ENCODE peak calls at places on chromosomes 4 and X, in five cellular contexts. H, N, Q, O and L are unnamed samples.

GRCh38 chr4:144894525-144894924 is 203.5 kb downstream of the ANAPC10 start:
- DNase-seq in H (no peak), N (no peak), Q (peak; percentile 79), O (no peak), L (peak; percentile 1)

GRCh38 chrX:15737957-15738685 is at the start of gene CA5B:
- DNase-seq in H (peak; percentile 99), N (peak; percentile 94), Q (peak; percentile 81), O (peak; percentile 70), L (no peak)

GRCh38 chr4:182486895-182487294 is 243.7 kb downstream of the TENM3 start:
- DNase-seq in H (no peak), N (no peak), Q (no peak), O (no peak), L (no peak)

GRCh38 chr4:169185133-169185956 is 85.4 kb downstream of the SH3RF1 start:
- DNase-seq in H (no peak), N (no peak), Q (no peak), O (no peak), L (no peak)

GRCh38 chrX:23478056-23478455 is 143.4 kb downstream of the PTCHD1 start:
- DNase-seq in H (no peak), N (no peak), Q (no peak), O (no peak), L (no peak)

GRCh38 chr4:151687021-151687640 is 73.7 kb downstream of the GATB start:
- DNase-seq in H (no peak), N (no peak), Q (peak; percentile 23), O (no peak), L (no peak)

GRCh38 chrX:135345328-135345645 is 36.0 kb downstream of the ETDC start:
- DNase-seq in H (no peak), N (peak; percentile 48), Q (peak; percentile 67), O (no peak), L (no peak)

GRCh38 chrX:105150036-105150435 is 70.5 kb downstream of the TEX13A start:
- DNase-seq in H (no peak), N (no peak), Q (no peak), O (no peak), L (no peak)

GRCh38 chr4:61149278-61149677 is 50.8 kb upstream of the ADGRL3 start:
- DNase-seq in H (no peak), N (no peak), Q (no peak), O (no peak), L (no peak)

GRCh38 chr4:1379351-1379781 is 26.9 kb downstream of the NKX1-1 start:
- DNase-seq in H (peak; percentile 93), N (peak; percentile 5), Q (no peak), O (no peak), L (no peak)

GRCh38 chr4:96598465-96598864 is 758.6 kb downstream of the PDHA2 start:
- DNase-seq in H (peak; percentile 58), N (peak; percentile 13), Q (no peak), O (no peak), L (no peak)

GRCh38 chr4:53563824-53564223 is 27.5 kb downstream of the LNX1 start:
- DNase-seq in H (no peak), N (no peak), Q (peak; percentile 32), O (no peak), L (peak; percentile 83)

GRCh38 chrX:16476009-16476408 is 173.9 kb upstream of the S100G start:
- DNase-seq in H (no peak), N (no peak), Q (no peak), O (no peak), L (no peak)

GRCh38 chr4:148540622-148541326 is 98.6 kb upstream of the NR3C2 start:
- DNase-seq in H (no peak), N (peak; percentile 19), Q (no peak), O (no peak), L (no peak)

GRCh38 chrX:20729421-20729820 is 462.7 kb upstream of the RPS6KA3 start:
- DNase-seq in H (no peak), N (no peak), Q (peak; percentile 16), O (no peak), L (no peak)

GRCh38 chrX:22135994-22136684 is 104.0 kb downstream of the PHEX start:
- DNase-seq in H (no peak), N (no peak), Q (peak; percentile 83), O (no peak), L (no peak)

GRCh38 chr4:148649669-148650331 is 207.6 kb upstream of the NR3C2 start:
- DNase-seq in H (no peak), N (no peak), Q (peak; percentile 1), O (no peak), L (no peak)

GRCh38 chrX:120305531-120306145 is 5.6 kb downstream of the TMEM255A start:
- DNase-seq in H (no peak), N (no peak), Q (no peak), O (no peak), L (no peak)

GRCh38 chr4:73836373-73837269 is at the start of gene CXCL6:
- DNase-seq in H (peak; percentile 63), N (peak; percentile 41), Q (no peak), O (no peak), L (no peak)

GRCh38 chrX:45083314-45083713 is 117.4 kb downstream of the DIPK2B start:
- DNase-seq in H (no peak), N (no peak), Q (no peak), O (no peak), L (no peak)

GRCh38 chr4:140851032-140851636 is 94.9 kb upstream of the TBC1D9 start:
- DNase-seq in H (no peak), N (no peak), Q (peak; percentile 80), O (no peak), L (no peak)

GRCh38 chr4:110681381-110681780 is 58.5 kb upstream of the PITX2 start:
- DNase-seq in H (no peak), N (no peak), Q (peak; percentile 14), O (no peak), L (no peak)

GRCh38 chr4:133800966-133801365 is 400.6 kb downstream of the PABPC4L start:
- DNase-seq in H (no peak), N (no peak), Q (no peak), O (no peak), L (no peak)

GRCh38 chr4:186069734-186070133 is 778 bp downstream of the TLR3 start:
- DNase-seq in H (no peak), N (no peak), Q (no peak), O (no peak), L (no peak)

GRCh38 chr4:186072516-186072915 is 3.6 kb downstream of the TLR3 start:
- DNase-seq in H (no peak), N (no peak), Q (no peak), O (no peak), L (no peak)

GRCh38 chr4:186074189-186074588 is 5.2 kb downstream of the TLR3 start:
- DNase-seq in H (no peak), N (no peak), Q (no peak), O (peak; percentile 33), L (no peak)

GRCh38 chr4:186067757-186068385 is 1.1 kb upstream of the TLR3 start:
- DNase-seq in H (no peak), N (peak; percentile 27), Q (peak; percentile 63), O (peak; percentile 67), L (no peak)

GRCh38 chr4:186068581-186069402 is at the start of gene TLR3:
- DNase-seq in H (no peak), N (no peak), Q (peak; percentile 45), O (no peak), L (no peak)
- TF ChIP-seq CTCF in H (no peak), N (no peak), Q (no peak), O (no peak), L (no peak)

DNA sequence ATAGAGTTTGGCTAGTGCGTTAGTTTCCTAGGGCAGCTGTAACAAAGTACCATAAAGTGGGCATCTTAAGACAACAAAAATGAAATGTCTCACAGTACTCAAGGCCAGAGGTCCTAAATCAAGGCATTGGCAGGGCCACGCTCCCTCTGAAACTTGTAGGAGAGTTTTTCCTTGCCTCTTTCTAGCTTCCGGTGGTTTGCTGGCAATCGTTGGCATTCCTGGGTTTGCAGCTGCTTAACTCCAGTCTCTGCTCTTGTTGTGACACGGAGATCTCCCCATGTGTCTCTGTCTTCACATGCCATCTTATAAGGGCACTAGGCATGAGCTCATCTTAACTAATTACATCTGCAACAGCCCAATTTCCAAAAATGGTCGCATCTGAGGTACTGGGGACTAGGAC is 362.0 kb upstream of the BOD1L1 start:
- DNase-seq in H (no peak), N (no peak), Q (no peak), O (no peak), L (no peak)
- H3K4me3 ChIP-seq in H (no peak overlapping the region), N (no peak overlapping the region), Q (peak overlapping the region; percentile 3), O (no peak overlapping the region), L (no peak overlapping the region)

DNA sequence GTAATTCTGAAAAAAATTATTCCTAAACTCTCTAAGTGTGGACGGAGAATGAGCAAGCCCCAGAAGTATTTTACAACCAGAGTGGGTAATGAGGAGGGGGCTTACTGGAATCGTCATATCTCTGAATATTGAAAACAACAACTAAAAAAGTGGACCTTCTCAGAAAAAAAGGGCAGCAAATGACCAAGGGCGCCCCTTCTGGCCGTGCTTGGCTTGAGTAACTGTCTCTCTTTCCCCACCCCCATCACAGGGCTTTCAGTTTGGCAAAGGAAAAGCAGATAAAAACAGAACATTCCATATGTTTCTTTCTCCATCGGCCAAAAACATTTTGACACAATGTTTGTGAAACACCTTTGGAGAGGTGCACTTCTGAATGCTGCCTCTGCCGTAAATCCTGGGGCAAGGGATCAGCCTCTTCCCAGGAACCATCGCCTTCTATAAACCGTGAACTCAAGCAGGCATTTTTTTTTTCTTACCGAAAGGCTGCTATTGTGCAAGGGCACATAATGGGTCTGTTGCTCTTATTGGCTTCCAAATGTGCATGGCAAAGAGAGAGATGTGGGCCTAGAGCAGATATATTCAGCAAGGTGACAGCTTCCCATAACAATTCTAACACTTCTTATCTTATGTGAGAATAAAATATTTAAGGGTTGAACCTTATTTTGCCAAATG is 115.4 kb downstream of the PARM1 start:
- DNase-seq in H (no peak), N (no peak), Q (no peak), O (no peak), L (no peak)
- TF ChIP-seq CTCF in H (no peak), N (no peak), Q (peak; percentile 18), O (no peak), L (no peak)

DNA sequence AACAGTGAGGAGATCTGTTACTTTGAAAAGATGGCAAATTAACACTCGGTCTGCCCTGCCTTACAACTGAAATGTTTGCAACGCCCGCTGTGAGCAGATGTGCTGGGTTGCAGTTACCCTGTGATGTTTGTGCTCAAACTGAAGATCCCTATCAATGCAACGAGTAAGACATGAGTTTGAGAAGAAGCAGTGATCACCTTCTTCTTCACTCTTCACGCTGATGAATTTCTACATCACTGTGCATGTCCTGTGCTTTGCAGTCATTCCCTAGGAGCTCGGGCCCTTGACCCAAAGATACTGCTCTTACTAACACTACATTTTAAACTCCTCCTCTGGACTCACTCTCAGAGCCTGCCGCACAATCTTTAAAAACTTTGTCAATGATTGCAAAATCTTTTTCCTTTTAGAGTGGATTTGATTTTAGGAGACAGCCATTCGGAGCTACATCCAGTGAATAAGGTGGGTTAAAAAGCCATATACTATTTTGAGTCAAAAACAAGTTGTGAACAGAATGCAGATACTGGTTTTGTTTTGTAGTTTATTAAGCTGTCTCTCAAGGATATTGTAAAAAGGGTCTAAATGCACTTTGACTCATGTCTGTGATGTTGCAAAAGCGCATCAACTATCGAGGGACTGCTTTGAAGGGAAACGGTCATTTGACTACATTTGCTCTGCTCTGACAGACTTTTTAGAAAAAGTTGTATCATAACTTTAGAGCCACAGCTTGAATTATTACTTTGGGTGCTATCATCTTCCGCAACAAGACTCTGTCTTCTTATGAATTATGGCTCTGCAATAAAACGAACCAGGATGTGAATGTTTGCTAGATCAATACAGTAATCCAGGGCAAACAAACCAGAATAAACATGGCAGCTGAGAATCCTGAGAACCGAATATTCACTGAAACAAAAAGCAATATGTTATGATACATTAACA is 5.7 kb upstream of the RHOH start:
- DNase-seq in H (no peak), N (no peak), Q (no peak), O (no peak), L (no peak)
- H3K4me3 ChIP-seq in H (no peak overlapping the region), N (no peak overlapping the region), Q (no peak overlapping the region), O (no peak overlapping the region), L (no peak overlapping the region)